ENCODE peak calls at places on chromosomes 4 and X, in eight cellular contexts. R is CD4-positive, CD25-positive, alpha-beta regulatory T cell; U is MM.1S; P is CD4-positive, alpha-beta memory T cell; S is HepG2; Q is mammary epithelial cell; I is testis; V is left ventricle myocardium inferior. W is an unnamed sample.

GRCh38 chr4:173152104-173152503 is 16.5 kb upstream of the GALNT7 start:
- DNase-seq in R (no peak), U (no peak), P (no peak), S (no peak), Q (no peak), I (no peak), V (no peak), W (no peak)

GRCh38 chr4:76198411-76199237 is 15.0 kb downstream of the SCARB2 start:
- DNase-seq in R (peak; percentile 43), U (peak; percentile 86), P (no peak), S (no peak), Q (peak; percentile 71), I (peak; percentile 63), V (peak; percentile 46), W (peak; percentile 79)

GRCh38 chr4:74096265-74096980 is 2.6 kb downstream of the CXCL2 start:
- DNase-seq in R (no peak), U (no peak), P (no peak), S (no peak), Q (peak; percentile 71), I (no peak), V (no peak), W (no peak)

GRCh38 chr4:124085561-124086180 is 626.9 kb downstream of the ANKRD50 start:
- DNase-seq in R (no peak), U (no peak), P (no peak), S (no peak), Q (no peak), I (no peak), V (no peak), W (no peak)

GRCh38 chr4:182863501-182863900 is 53.7 kb downstream of the DCTD start:
- DNase-seq in R (no peak), U (no peak), P (no peak), S (no peak), Q (no peak), I (no peak), V (no peak), W (no peak)

GRCh38 chr4:158176776-158177175 is 4.0 kb upstream of the GASK1B start:
- DNase-seq in R (no peak), U (no peak), P (no peak), S (no peak), Q (no peak), I (no peak), V (no peak), W (no peak)

GRCh38 chr4:14180983-14181601 is 553.6 kb upstream of the BOD1L1 start:
- DNase-seq in R (no peak), U (no peak), P (no peak), S (no peak), Q (no peak), I (no peak), V (no peak), W (peak; percentile 40)

GRCh38 chrX:44785652-44786051 is 58.2 kb upstream of the DUSP21 start:
- DNase-seq in R (no peak), U (no peak), P (no peak), S (no peak), Q (peak; percentile 67), I (no peak), V (no peak), W (no peak)

GRCh38 chr4:164731827-164732474 is 22.0 kb upstream of the SMIM31 start:
- DNase-seq in R (peak; percentile 41), U (peak; percentile 40), P (peak; percentile 21), S (peak; percentile 20), Q (peak; percentile 15), I (peak; percentile 56), V (peak; percentile 14), W (peak; percentile 44)

GRCh38 chr4:133581971-133582619 is 433.0 kb downstream of the PCDH10 start:
- DNase-seq in R (no peak), U (no peak), P (no peak), S (no peak), Q (no peak), I (no peak), V (no peak), W (no peak)

GRCh38 chr4:88062311-88062710 is 54.9 kb downstream of the PKD2 start:
- DNase-seq in R (no peak), U (no peak), P (no peak), S (no peak), Q (no peak), I (no peak), V (no peak), W (no peak)

GRCh38 chr4:105807496-105807895 is 87.8 kb upstream of the NPNT start:
- DNase-seq in R (peak; percentile 7), U (no peak), P (no peak), S (no peak), Q (no peak), I (no peak), V (no peak), W (no peak)

GRCh38 chr4:83109480-83110221 is 4.9 kb downstream of the PLAC8 start:
- DNase-seq in R (peak; percentile 49), U (peak; percentile 45), P (peak; percentile 43), S (no peak), Q (no peak), I (peak; percentile 21), V (peak; percentile 26), W (no peak)

GRCh38 chr4:129905256-129905655 is 809.3 kb downstream of the C4orf33 start:
- DNase-seq in R (no peak), U (no peak), P (no peak), S (no peak), Q (no peak), I (no peak), V (no peak), W (no peak)

GRCh38 chr4:7330811-7331681 is 103.7 kb downstream of the PSAPL1 start:
- DNase-seq in R (no peak), U (no peak), P (no peak), S (no peak), Q (no peak), I (no peak), V (peak; percentile 5), W (no peak)

GRCh38 chr4:111854494-111855087 is 290.7 kb upstream of the FAM241A start:
- DNase-seq in R (peak; percentile 4), U (peak; percentile 45), P (no peak), S (peak; percentile 10), Q (peak; percentile 16), I (peak; percentile 23), V (no peak), W (peak; percentile 27)

GRCh38 chrX:51899741-51900140 is 6.3 kb downstream of the MAGED1 start:
- DNase-seq in R (no peak), U (no peak), P (no peak), S (no peak), Q (no peak), I (no peak), V (no peak), W (no peak)

GRCh38 chr4:94516067-94516466 is 64.3 kb downstream of the PDLIM5 start:
- DNase-seq in R (no peak), U (no peak), P (no peak), S (peak; percentile 76), Q (peak; percentile 75), I (no peak), V (no peak), W (no peak)

GRCh38 chrX:105013719-105014118 is 206.8 kb downstream of the TEX13A start:
- DNase-seq in R (no peak), U (no peak), P (no peak), S (no peak), Q (no peak), I (no peak), V (no peak), W (no peak)

GRCh38 chr4:5638976-5639375 is 69.4 kb downstream of the EVC2 start:
- DNase-seq in R (no peak), U (no peak), P (no peak), S (no peak), Q (peak; percentile 39), I (no peak), V (no peak), W (no peak)
- H3K4me1 ChIP-seq in R (no peaks in the 10 kb centered on the region), U (no peaks in the 10 kb centered on the region), P (no peaks in the 10 kb centered on the region), S (peaks cover 6% of the 10 kb centered on the region), Q (peaks cover 50% of the 10 kb centered on the region), I (no peaks in the 10 kb centered on the region), V (peaks cover 7% of the 10 kb centered on the region), W (no peaks in the 10 kb centered on the region)

GRCh38 chrX:129980540-129981206 is 1.8 kb upstream of the BCORL1 start:
- DNase-seq in R (no peak), U (no peak), P (no peak), S (peak; percentile 25), Q (no peak), I (peak; percentile 35), V (peak; percentile 64), W (peak; percentile 45)
- H3K4me3 ChIP-seq in R (no peak overlapping the region), U (peak overlapping the region; percentile 60), P (peak overlapping the region; percentile 43), S (peak overlapping the region; percentile 66), Q (peak overlapping the region; percentile 55), I (no peak overlapping the region), V (no peak overlapping the region), W (peak overlapping the region; percentile 22)

DNA sequence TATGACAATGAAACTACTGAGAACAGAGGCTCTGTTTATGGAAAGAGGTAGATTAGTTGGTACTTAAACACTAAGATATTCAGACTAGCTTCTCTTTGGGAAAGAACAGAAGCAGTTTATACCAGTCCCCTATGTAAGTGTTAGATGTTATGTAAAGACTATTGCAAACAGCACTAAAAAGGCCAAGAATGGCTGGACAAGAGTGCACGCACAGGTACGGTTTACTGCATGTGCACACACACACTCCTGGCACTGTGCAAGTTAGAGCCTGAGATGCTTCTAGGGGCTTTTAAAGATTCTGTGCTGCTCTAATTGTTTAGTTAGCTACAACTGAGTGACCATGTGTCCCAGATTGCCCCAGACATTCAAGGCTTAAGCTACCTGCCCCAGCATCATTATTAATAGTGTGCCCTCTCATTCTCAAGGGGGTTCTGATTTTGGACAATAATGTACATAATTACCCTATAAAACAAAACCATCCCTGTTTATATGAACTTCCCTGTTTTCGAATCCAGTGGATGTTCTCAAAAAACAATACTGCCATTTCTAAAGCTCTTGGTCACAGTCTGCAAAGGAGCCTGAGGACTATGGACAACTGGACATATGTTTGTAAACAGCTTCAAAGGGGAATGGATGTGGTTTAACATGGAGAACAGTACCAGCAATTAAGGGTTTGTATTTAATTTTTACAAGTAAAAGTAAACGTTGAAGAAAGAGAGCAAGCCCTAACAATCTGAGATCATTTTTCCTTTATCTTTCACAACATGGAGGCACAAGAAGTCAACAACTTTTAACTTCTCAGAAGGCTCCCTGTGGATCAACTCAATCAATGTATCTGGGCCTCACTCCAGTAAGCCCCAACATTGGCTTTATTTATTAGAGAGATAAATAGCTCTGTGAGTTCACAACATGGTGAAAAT is 2.0 kb downstream of the SETD7 start:
- DNase-seq in R (no peak), U (no peak), P (no peak), S (no peak), Q (no peak), I (no peak), V (no peak), W (no peak)
- H3K4me1 ChIP-seq in R (peaks cover 54% of the 10 kb centered on the region), U (peaks cover 17% of the 10 kb centered on the region), P (peaks cover 35% of the 10 kb centered on the region), S (peaks cover 37% of the 10 kb centered on the region), Q (peaks cover 17% of the 10 kb centered on the region), I (peaks cover 49% of the 10 kb centered on the region), V (peaks cover 88% of the 10 kb centered on the region), W (no peaks in the 10 kb centered on the region)

GRCh38 chr4:1201851-1202525 is 29.6 kb upstream of the SPON2 start:
- DNase-seq in R (peak; percentile 96), U (no peak), P (peak; percentile 90), S (no peak), Q (no peak), I (peak; percentile 56), V (no peak), W (peak; percentile 77)
- H3K4me3 ChIP-seq in R (peak overlapping the region; percentile 77), U (no peak overlapping the region), P (peak overlapping the region; percentile 58), S (no peak overlapping the region), Q (no peak overlapping the region), I (no peak overlapping the region), V (peak overlapping the region; percentile 43), W (no peak overlapping the region)

DNA sequence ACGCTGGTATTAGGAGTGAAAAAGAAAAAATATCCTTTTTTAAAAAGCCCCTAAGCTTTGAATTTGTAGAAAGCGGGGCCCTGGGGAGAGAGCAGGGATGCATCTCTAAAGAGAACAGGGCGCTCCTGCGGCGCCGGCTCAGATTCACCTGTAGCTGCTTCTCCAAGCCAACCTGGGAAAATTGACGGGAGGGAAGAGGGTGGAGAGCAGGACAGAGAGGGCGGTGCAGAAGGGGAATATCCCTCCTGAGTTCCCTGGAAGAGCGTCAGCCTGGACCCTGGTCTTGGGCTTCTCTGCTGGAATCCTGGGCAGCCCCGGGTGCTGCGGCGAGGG is 776 bp upstream of the SOWAHD start:
- DNase-seq in R (no peak), U (no peak), P (no peak), S (no peak), Q (no peak), I (no peak), V (no peak), W (no peak)
- H3K4me1 ChIP-seq in R (peaks cover 46% of the 10 kb centered on the region), U (peaks cover 42% of the 10 kb centered on the region), P (peaks cover 62% of the 10 kb centered on the region), S (peaks cover 35% of the 10 kb centered on the region), Q (peaks cover 3% of the 10 kb centered on the region), I (no peaks in the 10 kb centered on the region), V (no peaks in the 10 kb centered on the region), W (peaks cover 3% of the 10 kb centered on the region)

W was measured in small intestine.